ENCODE peak calls at places on chromosomes 11 and 22, in ten cellular contexts. L is IMR-90, N is esophagus squamous epithelium, A is H1, Z is HCT116, H is A549, Q is ovary, W is GM12878, E is right lobe of liver, P is tibial nerve. T is an unnamed sample.

GRCh38 chr22:36814796-36815195 is 2.0 kb downstream of the PVALB start:
- DNase-seq in W (no peak), Z (no peak), E (no peak), P (no peak), A (no peak), L (no peak), Q (no peak), N (no peak), H (no peak), T (no peak)

GRCh38 chr11:128488471-128488870 is 98.9 kb downstream of the ETS1 start:
- DNase-seq in W (no peak), L (peak), P (no peak), E (no peak), H (no peak), A (no peak), N (no peak), Z (no peak), Q (no peak), T (peak)

GRCh38 chr11:11084337-11084736 is 226.5 kb upstream of the ZBED5 start:
- DNase-seq in W (no peak), Q (no peak), Z (no peak), N (no peak), L (no peak), H (no peak), E (no peak), A (no peak), P (no peak), T (no peak)

GRCh38 chr22:29146101-29146560 is 59.6 kb upstream of the EMID1 start:
- DNase-seq in A (peak), L (no peak), P (no peak), Q (peak), E (no peak), Z (no peak), N (no peak), H (no peak), W (no peak), T (no peak)

GRCh38 chr22:41062146-41062545 is 30.2 kb upstream of the EP300 start:
- DNase-seq in Z (no peak), L (no peak), H (no peak), W (no peak), Q (no peak), E (no peak), P (no peak), A (no peak), N (no peak), T (no peak)

GRCh38 chr11:44681698-44682097 is 45.1 kb upstream of the TSPAN18 start:
- DNase-seq in A (no peak), Q (no peak), W (no peak), E (no peak), N (no peak), H (no peak), L (peak), Z (no peak), P (no peak), T (peak)

GRCh38 chr11:10526974-10527918 is 13.7 kb downstream of the RNF141 start:
- DNase-seq in A (no peak), E (no peak), W (peak), Z (peak), P (no peak), Q (no peak), L (peak), H (peak), N (no peak), T (no peak)

GRCh38 chr22:49905465-49905864 is 12.8 kb downstream of the ALG12 start:
- DNase-seq in Z (no peak), W (no peak), A (no peak), H (no peak), L (no peak), E (no peak), Q (no peak), P (no peak), N (no peak), T (no peak)

GRCh38 chr11:119681537-119681936 is 47.5 kb downstream of the NECTIN1 start:
- DNase-seq in A (no peak), H (no peak), E (no peak), P (no peak), Z (no peak), L (no peak), N (no peak), Q (no peak), W (no peak), T (no peak)

GRCh38 chr22:34878996-34879395 is 187.0 kb upstream of the ISX start:
- DNase-seq in Q (no peak), L (no peak), N (no peak), A (no peak), Z (no peak), E (no peak), H (no peak), P (no peak), W (no peak), T (no peak)

GRCh38 chr22:46064966-46065666 is 85.2 kb upstream of the PPARA start:
- DNase-seq in L (no peak), P (peak), H (no peak), Q (peak), A (no peak), W (no peak), E (peak), N (no peak), Z (no peak), T (no peak)

GRCh38 chr11:119409731-119410130 is 13.2 kb downstream of the THY1 start:
- DNase-seq in L (no peak), Q (no peak), W (no peak), H (no peak), Z (no peak), E (no peak), P (no peak), N (no peak), A (no peak), T (no peak)

GRCh38 chr11:574632-575323 is 1.5 kb upstream of the PHRF1 start:
- DNase-seq in P (no peak), Z (no peak), H (no peak), N (no peak), W (no peak), Q (no peak), E (no peak), L (no peak), A (no peak), T (no peak)

GRCh38 chr11:130379276-130379675 is 49.1 kb downstream of the ADAMTS8 start:
- DNase-seq in H (no peak), E (no peak), N (no peak), Z (no peak), W (no peak), L (no peak), Q (no peak), A (no peak), P (no peak), T (no peak)

GRCh38 chr11:49424136-49424535 is 215.7 kb upstream of the FOLH1 start:
- DNase-seq in N (no peak), Q (no peak), P (no peak), Z (no peak), H (no peak), L (no peak), E (no peak), W (no peak), A (no peak), T (no peak)

GRCh38 chr22:30265851-30266444 is 703 bp downstream of the OSM start:
- DNase-seq in Z (no peak), Q (no peak), E (peak), H (no peak), A (no peak), W (no peak), N (peak), P (no peak), L (no peak), T (peak)

GRCh38 chr11:20342347-20343279 is 20.9 kb upstream of the HTATIP2 start:
- DNase-seq in W (no peak), A (peak), H (no peak), Q (no peak), E (no peak), P (no peak), L (no peak), N (no peak), Z (no peak), T (no peak)

GRCh38 chr22:36461665-36462474 is 19.6 kb downstream of the TXN2 start:
- DNase-seq in Z (no peak), W (no peak), Q (no peak), H (peak), P (no peak), L (peak), N (no peak), A (peak), E (peak), T (no peak)

GRCh38 chr22:17077255-17077654 is 7.5 kb upstream of the IL17RA start:
- DNase-seq in H (no peak), A (no peak), E (no peak), Q (no peak), P (no peak), Z (no peak), W (no peak), N (no peak), L (peak), T (no peak)

GRCh38 chr11:41175304-41175972 is 284.0 kb downstream of the LRRC4C start:
- DNase-seq in Q (no peak), N (no peak), W (no peak), A (no peak), Z (no peak), H (no peak), E (no peak), P (no peak), L (no peak), T (no peak)

GRCh38 chr11:4851033-4851432 is 2.0 kb upstream of the OR51S1 start:
- DNase-seq in P (no peak), Z (no peak), H (no peak), N (no peak), E (peak), L (peak), W (no peak), Q (no peak), A (no peak), T (no peak)

GRCh38 chr11:20109731-20110445 is 50.4 kb downstream of the DBX1 start:
- DNase-seq in E (no peak), H (no peak), A (no peak), Q (no peak), W (no peak), N (no peak), Z (no peak), L (peak), P (no peak), T (no peak)

GRCh38 chr11:116861539-116861938 is 24.1 kb upstream of the APOA1 start:
- DNase-seq in Z (no peak), E (no peak), L (peak), H (no peak), N (no peak), W (no peak), A (no peak), Q (no peak), P (no peak), T (no peak)

GRCh38 chr11:8033312-8033715 is 46.2 kb downstream of the EIF3F start:
- DNase-seq in Q (peak), E (peak), A (peak), P (peak), N (no peak), L (peak), H (peak), Z (peak), W (no peak), T (peak)

GRCh38 chr11:61890536-61891330 is 612 bp downstream of the FADS3 start:
- DNase-seq in E (peak), P (no peak), Z (no peak), A (peak), N (no peak), H (peak), W (no peak), L (peak), Q (peak), T (peak)

GRCh38 chr22:50508897-50509296 is 873 bp downstream of the NCAPH2 start:
- DNase-seq in A (no peak), H (no peak), N (no peak), L (no peak), W (no peak), Q (no peak), E (no peak), Z (no peak), P (no peak), T (no peak)

GRCh38 chr11:131683666-131684065 is 313.3 kb downstream of the NTM start:
- DNase-seq in L (no peak), W (no peak), N (no peak), P (no peak), Z (no peak), E (no peak), Q (no peak), H (no peak), A (peak), T (no peak)

GRCh38 chr11:131977854-131978253 is 607.4 kb downstream of the NTM start:
- DNase-seq in Z (no peak), L (peak), A (no peak), H (no peak), E (no peak), W (no peak), P (no peak), Q (no peak), N (no peak), T (no peak)

GRCh38 chr11:115047631-115048030 is 369.3 kb downstream of the NXPE2 start:
- DNase-seq in A (no peak), E (no peak), P (no peak), N (no peak), L (no peak), W (no peak), Z (no peak), H (no peak), Q (no peak), T (no peak)

DNA sequence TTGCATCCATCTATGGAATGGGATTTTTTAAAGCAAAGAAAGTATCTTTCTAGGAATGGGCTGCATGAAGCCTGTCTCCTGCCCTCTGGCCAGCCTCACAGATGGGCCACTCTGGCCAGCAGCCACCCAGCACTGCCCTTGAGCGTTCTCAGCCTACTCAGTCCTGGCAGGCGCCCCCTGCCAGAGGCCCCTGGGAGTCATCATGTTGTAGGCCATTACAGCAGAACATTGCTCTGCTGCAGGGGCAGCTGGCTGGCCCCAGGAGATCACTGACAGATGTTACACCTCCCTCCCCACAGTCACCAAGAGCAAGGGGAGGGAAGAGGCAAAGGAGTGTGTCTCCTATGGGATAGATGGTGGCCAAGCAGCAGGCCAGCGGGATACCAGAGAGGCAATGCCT is 363.7 kb downstream of the NXPE2 start:
- DNase-seq in E (no peak), P (no peak), H (no peak), Z (no peak), N (no peak), L (no peak), W (no peak), Q (no peak), A (no peak), T (no peak)
- TF ChIP-seq POLR2A in E (no peak), P (no peak), H (no peak), Z (no peak), N (no peak), L (no peak), W (no peak), Q (no peak), A (no peak), T (no peak)

DNA sequence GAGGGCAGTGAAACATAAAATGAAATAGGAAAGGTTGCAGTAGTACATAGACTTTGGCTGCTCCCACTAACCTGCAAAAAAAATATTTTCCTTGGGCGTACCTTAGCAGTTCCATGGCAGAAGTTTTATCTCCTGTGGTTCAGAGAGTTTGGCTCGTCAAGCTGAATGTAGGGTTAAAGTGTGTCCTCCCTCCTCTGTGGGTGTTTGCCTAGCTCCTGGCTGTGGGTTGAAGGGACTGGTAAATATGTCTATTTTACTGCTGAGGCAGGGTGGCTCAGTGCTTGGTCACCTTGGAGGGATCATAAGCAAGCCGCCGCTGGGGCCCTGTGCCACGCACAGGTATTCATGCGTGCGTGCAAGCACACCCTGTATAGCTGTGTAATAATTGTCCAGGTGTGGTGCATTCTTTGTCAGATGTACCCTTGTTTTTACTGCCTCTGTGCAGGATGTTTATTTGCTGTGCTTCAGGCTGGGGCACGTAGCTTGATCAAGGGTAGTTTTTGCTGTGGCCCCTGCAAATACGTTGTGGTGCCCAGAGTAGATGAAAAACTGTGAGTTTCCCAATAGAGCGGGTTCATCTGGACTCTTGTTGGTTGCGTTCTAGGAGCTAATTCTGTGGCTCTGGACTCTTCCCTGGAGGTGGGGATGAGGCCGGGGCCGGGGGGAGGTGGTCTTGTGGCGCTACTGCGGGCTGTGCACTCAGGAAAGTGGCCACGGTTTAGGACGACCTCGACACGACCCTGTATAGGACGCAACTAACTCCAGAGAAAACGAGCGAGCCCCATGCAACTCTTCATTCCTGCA is 734 bp upstream of the SORL1 start:
- DNase-seq in W (no peak), A (no peak), Z (no peak), P (no peak), H (no peak), N (no peak), Q (no peak), L (no peak), E (peak), T (peak)
- H3K4me3 ChIP-seq in W (peak), A (peak), Z (peak), P (peak), H (peak), N (peak), Q (peak), L (peak), E (peak), T (peak)

GRCh38 chr11:46898396-46899095 is 19.8 kb downstream of the LRP4 start:
- DNase-seq in E (no peak), W (no peak), H (no peak), P (no peak), L (no peak), Z (no peak), A (no peak), N (no peak), Q (no peak), T (no peak)

GRCh38 chr11:46894506-46894905 is 23.8 kb downstream of the LRP4 start:
- DNase-seq in W (no peak), A (no peak), Z (no peak), L (no peak), N (no peak), H (no peak), Q (no peak), P (no peak), E (no peak), T (no peak)

GRCh38 chr11:46895821-46896220 is 22.5 kb downstream of the LRP4 start:
- DNase-seq in A (no peak), W (no peak), N (no peak), Q (no peak), P (no peak), E (peak), Z (no peak), L (no peak), H (no peak), T (no peak)

GRCh38 chr11:46894961-46895360 is 23.4 kb downstream of the LRP4 start:
- DNase-seq in H (no peak), Z (no peak), W (no peak), A (no peak), P (no peak), L (no peak), N (no peak), Q (no peak), E (no peak), T (no peak)

GRCh38 chr11:46896719-46897406 is 21.5 kb downstream of the LRP4 start:
- DNase-seq in Q (no peak), L (peak), P (no peak), W (no peak), A (no peak), N (no peak), E (no peak), H (peak), Z (peak), T (peak)
- TF ChIP-seq CTCF in Q (no peak), L (peak), P (no peak), W (peak), A (no peak), N (no peak), E (peak), H (peak), Z (peak), T (peak)

GRCh38 chr11:1835671-1836010 is 851 bp downstream of the SYT8 start:
- DNase-seq in P (no peak), Z (no peak), H (no peak), Q (no peak), N (no peak), L (no peak), W (no peak), A (no peak), E (peak), T (no peak)
- TF ChIP-seq POLR2A in P (no peak), Z (no peak), H (no peak), Q (no peak), N (no peak), L (no peak), W (no peak), A (no peak), E (no peak), T (no peak)

GRCh38 chr11:68128682-68129327 is 7.6 kb upstream of the CHKA start:
- DNase-seq in P (no peak), E (peak), H (no peak), Q (peak), W (no peak), A (no peak), N (no peak), Z (no peak), L (peak), T (no peak)
- H3K4me3 ChIP-seq in P (peak), E (peak), H (no peak), Q (peak), W (no peak), A (no peak), N (peak), Z (peak), L (peak), T (no peak)

T was measured in NB4.